ENCODE peak calls at places on chromosomes 12 and 14, in ten cellular contexts. T is aorta; P is heart left ventricle; N is neuronal stem cell; B is A549; A is ovary; J is CD4-positive, CD25-positive, alpha-beta regulatory T cell; I is small intestine; M is pancreas; G is CD8-positive, alpha-beta memory T cell. K is an unnamed sample.

GRCh38 chr12:28012333-28012918 is 39.9 kb upstream of the PTHLH start:
- DNase-seq in T (no peak), P (no peak), N (no peak), B (no peak), A (no peak), J (no peak), I (no peak), M (no peak), G (no peak), K (no peak)

GRCh38 chr12:65280306-65280705 is 1.8 kb downstream of the MSRB3 start:
- DNase-seq in T (no peak), P (no peak), N (no peak), B (no peak), A (no peak), J (no peak), I (no peak), M (no peak), G (no peak), K (no peak)

GRCh38 chr14:75648066-75648838 is 12.4 kb downstream of the ERG28 start:
- DNase-seq in T (no peak), P (peak; percentile 65), N (no peak), B (peak; percentile 82), A (peak; percentile 72), J (no peak), I (no peak), M (peak; percentile 72), G (no peak), K (no peak)

GRCh38 chr12:780750-781379 is 28.5 kb downstream of the WNK1 start:
- DNase-seq in T (no peak), P (no peak), N (no peak), B (no peak), A (no peak), J (no peak), I (no peak), M (no peak), G (no peak), K (no peak)

GRCh38 chr12:27861428-27862167 is 81.6 kb upstream of the MANSC4 start:
- DNase-seq in T (no peak), P (peak; percentile 79), N (no peak), B (no peak), A (peak; percentile 65), J (peak; percentile 48), I (no peak), M (no peak), G (no peak), K (peak; percentile 78)

GRCh38 chr12:728781-729180 is 23.6 kb upstream of the WNK1 start:
- DNase-seq in T (no peak), P (no peak), N (no peak), B (no peak), A (no peak), J (peak; percentile 61), I (peak; percentile 38), M (no peak), G (no peak), K (no peak)

GRCh38 chr14:103517626-103518415 is 4.8 kb downstream of the CKB start:
- DNase-seq in T (peak; percentile 64), P (no peak), N (no peak), B (no peak), A (peak; percentile 69), J (no peak), I (no peak), M (peak; percentile 83), G (peak; percentile 40), K (no peak)

GRCh38 chr12:53828598-53828997 is 76.8 kb upstream of the CISTR start:
- DNase-seq in T (no peak), P (no peak), N (no peak), B (peak; percentile 22), A (no peak), J (no peak), I (peak; percentile 4), M (no peak), G (no peak), K (no peak)

GRCh38 chr14:77967110-77967509 is 167.2 kb downstream of the ADCK1 start:
- DNase-seq in T (no peak), P (no peak), N (no peak), B (no peak), A (no peak), J (no peak), I (no peak), M (no peak), G (no peak), K (no peak)

GRCh38 chr14:91425720-91426032 is 8.1 kb upstream of the CCDC88C start:
- DNase-seq in T (no peak), P (no peak), N (no peak), B (no peak), A (no peak), J (no peak), I (no peak), M (no peak), G (no peak), K (peak; percentile 82)

GRCh38 chr12:121523741-121524140 is 57.1 kb downstream of the KDM2B start:
- DNase-seq in T (no peak), P (no peak), N (no peak), B (no peak), A (no peak), J (no peak), I (no peak), M (no peak), G (no peak), K (peak; percentile 75)

GRCh38 chr12:121522962-121523361 is 57.9 kb downstream of the KDM2B start:
- DNase-seq in T (no peak), P (peak; percentile 58), N (no peak), B (no peak), A (no peak), J (no peak), I (no peak), M (no peak), G (no peak), K (peak; percentile 89)

GRCh38 chr12:121525411-121525810 is 55.4 kb downstream of the KDM2B start:
- DNase-seq in T (no peak), P (no peak), N (no peak), B (no peak), A (no peak), J (no peak), I (no peak), M (no peak), G (no peak), K (no peak)

GRCh38 chr12:121520586-121521086 is 60.2 kb downstream of the KDM2B start:
- DNase-seq in T (no peak), P (no peak), N (no peak), B (no peak), A (no peak), J (no peak), I (no peak), M (no peak), G (no peak), K (no peak)

DNA sequence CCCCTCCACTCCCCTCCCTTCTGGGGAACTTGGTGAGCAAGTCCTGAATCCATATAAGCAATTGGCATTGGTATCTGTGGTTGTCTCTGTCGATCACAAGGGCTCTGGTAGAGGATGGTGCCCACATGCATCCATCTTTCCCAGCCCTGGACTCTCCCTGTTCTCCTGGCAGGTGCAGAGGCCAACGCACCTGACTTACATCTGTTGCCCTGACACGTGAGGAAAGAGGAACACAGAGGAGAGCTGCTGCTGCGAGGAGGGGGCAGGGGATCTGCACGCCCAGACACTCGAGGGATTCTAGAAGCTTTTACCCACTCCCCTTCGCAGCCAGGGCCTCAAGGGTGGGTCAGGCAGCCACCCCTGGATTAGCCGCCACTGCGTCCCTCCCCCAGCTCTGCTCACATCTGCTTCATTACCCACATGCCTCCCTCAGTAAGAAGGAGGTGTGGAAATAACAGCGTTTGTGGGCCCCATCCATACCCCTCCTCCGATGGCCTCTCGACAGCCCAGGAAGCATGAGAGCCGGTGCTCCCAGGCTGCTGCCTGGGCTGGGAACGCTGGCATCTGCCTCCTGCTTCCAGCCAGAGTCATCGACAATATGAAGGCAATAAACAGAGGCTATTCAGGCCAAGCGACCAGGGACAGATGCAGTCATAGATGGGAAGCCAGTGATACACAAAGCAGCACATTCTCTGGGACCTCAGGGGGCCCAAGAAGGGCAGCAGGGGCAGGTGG is 56.5 kb downstream of the KDM2B start:
- DNase-seq in T (no peak), P (no peak), N (no peak), B (no peak), A (no peak), J (no peak), I (no peak), M (no peak), G (no peak), K (peak; percentile 62)
- H3K27ac ChIP-seq in T (no peak overlapping the region), P (no peak overlapping the region), N (peak overlapping the region; percentile 56), B (no peak overlapping the region), A (no peak overlapping the region), J (no peak overlapping the region), I (no peak overlapping the region), M (no peak overlapping the region), G (no peak overlapping the region), K (peak overlapping the region; percentile 84)

GRCh38 chr14:63725786-63726185 is 2.1 kb downstream of the SGPP1 start:
- DNase-seq in T (no peak), P (no peak), N (no peak), B (no peak), A (no peak), J (no peak), I (no peak), M (no peak), G (no peak), K (peak; percentile 45)
- H3K27ac ChIP-seq in T (no peak overlapping the region), P (no peak overlapping the region), N (no peak overlapping the region), B (peak overlapping the region; percentile 27), A (no peak overlapping the region), J (peak overlapping the region; percentile 44), I (no peak overlapping the region), M (no peak overlapping the region), G (no peak overlapping the region), K (peak overlapping the region; percentile 91)

GRCh38 chr12:132955933-132956725 is at the start of gene ZNF605:
- DNase-seq in T (peak; percentile 94), P (peak; percentile 94), N (peak; percentile 81), B (peak; percentile 92), A (peak; percentile 87), J (peak; percentile 86), I (peak; percentile 80), M (peak; percentile 94), G (peak; percentile 89), K (peak; percentile 89)
- H3K27ac ChIP-seq in T (peak within 1 kb of the TSS; percentile 93), P (peak within 1 kb of the TSS; percentile 96), N (peak within 1 kb of the TSS; percentile 60), B (peak within 1 kb of the TSS; percentile 99), A (peak within 1 kb of the TSS; percentile 77), J (peak within 1 kb of the TSS; percentile 76), I (peak within 1 kb of the TSS; percentile 80), M (peak within 1 kb of the TSS; percentile 74), G (peak within 1 kb of the TSS; percentile 77), K (peak within 1 kb of the TSS; percentile 34)

GRCh38 chr12:51683763-51684357 is 92.8 kb downstream of the SCN8A start:
- DNase-seq in T (no peak), P (no peak), N (no peak), B (peak; percentile 42), A (no peak), J (no peak), I (no peak), M (no peak), G (no peak), K (no peak)

GRCh38 chr12:51687142-51687935 is 96.3 kb downstream of the SCN8A start:
- DNase-seq in T (no peak), P (no peak), N (no peak), B (no peak), A (no peak), J (peak; percentile 9), I (no peak), M (no peak), G (no peak), K (no peak)

GRCh38 chr12:51689972-51690371 is 98.9 kb downstream of the SCN8A start:
- DNase-seq in T (no peak), P (no peak), N (no peak), B (no peak), A (no peak), J (no peak), I (peak; percentile 10), M (no peak), G (no peak), K (no peak)

GRCh38 chr12:51692016-51692415 is 101.0 kb downstream of the SCN8A start:
- DNase-seq in T (no peak), P (no peak), N (no peak), B (no peak), A (no peak), J (no peak), I (no peak), M (no peak), G (no peak), K (no peak)

GRCh38 chr12:51686727-51687126 is 95.7 kb downstream of the SCN8A start:
- DNase-seq in T (no peak), P (no peak), N (no peak), B (no peak), A (no peak), J (no peak), I (no peak), M (no peak), G (no peak), K (no peak)
- H3K27ac ChIP-seq in T (no peak overlapping the region), P (no peak overlapping the region), N (no peak overlapping the region), B (no peak overlapping the region), A (no peak overlapping the region), J (no peak overlapping the region), I (no peak overlapping the region), M (no peak overlapping the region), G (no peak overlapping the region), K (no peak overlapping the region)

K was measured in OCI-LY7.